ENCODE peak calls at places on chromosomes 2 and 18, in four cellular contexts. B is NCI-H774; C is non-pigmented ciliary epithelial cell; Q is effector CD4-positive, alpha-beta T cell. G is an unnamed sample.

GRCh38 chr2:128727914-128728313 is 409.2 kb upstream of the HS6ST1 start:
- DNase-seq in B (no peak), Q (no peak), C (peak; percentile 75), G (peak; percentile 26)

GRCh38 chr18:25896178-25896780 is 194.1 kb downstream of the SS18 start:
- DNase-seq in B (no peak), Q (no peak), C (peak; percentile 17), G (no peak)

GRCh38 chr18:23900979-23901378 is 113.6 kb upstream of the TTC39C start:
- DNase-seq in C (no peak), B (no peak), Q (no peak), G (no peak)

GRCh38 chr18:72940509-72940908 is 72.7 kb upstream of the NETO1 start:
- DNase-seq in Q (no peak), B (no peak), C (no peak), G (no peak)

GRCh38 chr2:36587556-36587955 is 10.4 kb downstream of the FEZ2 start:
- DNase-seq in Q (no peak), C (no peak), B (no peak), G (no peak)

GRCh38 chr2:200479617-200480292 is 30.1 kb downstream of the KCTD18 start:
- DNase-seq in B (no peak), C (no peak), Q (no peak), G (peak; percentile 48)

GRCh38 chr2:73937103-73937885 is 10.6 kb downstream of the DGUOK start:
- DNase-seq in B (no peak), C (no peak), Q (no peak), G (no peak)

GRCh38 chr2:234081970-234082822 is 31.7 kb downstream of the SPP2 start:
- DNase-seq in C (no peak), B (peak; percentile 93), Q (no peak), G (no peak)

GRCh38 chr2:189129971-189130370 is 49.6 kb downstream of the COL5A2 start:
- DNase-seq in C (peak; percentile 80), Q (no peak), B (no peak), G (peak; percentile 60)

GRCh38 chr2:55530539-55531081 is 11.1 kb downstream of the CFAP36 start:
- DNase-seq in C (no peak), Q (no peak), B (no peak), G (no peak)

GRCh38 chr2:168961450-168962229 is 60.5 kb downstream of the G6PC2 start:
- DNase-seq in C (peak; percentile 54), Q (peak; percentile 25), B (peak; percentile 49), G (peak; percentile 35)

GRCh38 chr2:85308951-85309555 is 18.7 kb downstream of the TGOLN2 start:
- DNase-seq in C (no peak), B (peak; percentile 61), Q (no peak), G (peak; percentile 1)

GRCh38 chr2:39124770-39125075 is 3.9 kb upstream of the SOS1 start:
- DNase-seq in C (no peak), Q (no peak), B (no peak), G (no peak)

GRCh38 chr2:218964041-218964771 is 4.7 kb downstream of the CDK5R2 start:
- DNase-seq in B (peak; percentile 60), C (peak; percentile 84), Q (no peak), G (no peak)

GRCh38 chr18:59885579-59886163 is 14.1 kb upstream of the PMAIP1 start:
- DNase-seq in B (no peak), Q (no peak), C (peak; percentile 60), G (no peak)

GRCh38 chr18:955379-956066 is 50.9 kb downstream of the ADCYAP1 start:
- DNase-seq in B (no peak), C (no peak), Q (no peak), G (no peak)

GRCh38 chr2:170245312-170245711 is 67.4 kb downstream of the MYO3B start:
- DNase-seq in B (no peak), Q (no peak), C (no peak), G (no peak)

GRCh38 chr2:33577660-33578059 is 21.4 kb downstream of the FAM98A start:
- DNase-seq in Q (no peak), B (no peak), C (no peak), G (no peak)

GRCh38 chr2:152884088-152884487 is 165.7 kb downstream of the ARL6IP6 start:
- DNase-seq in Q (no peak), B (no peak), C (no peak), G (no peak)

G was measured in amniotic stem cell.